ENCODE peak calls at places on chromosomes 4 and X, in six cellular contexts. K, U, M, E, D and J are unnamed samples.

GRCh38 chr4:144845411-144845810 is 199.5 kb downstream of the HHIP start:
- DNase-seq in E (no peak), K (no peak), D (no peak), M (no peak), U (no peak), J (no peak)

GRCh38 chr4:180164799-180165198 is 2078.4 kb upstream of the TENM3 start:
- DNase-seq in E (no peak), U (no peak), M (peak; percentile 12), D (no peak), K (no peak), J (no peak)

GRCh38 chr4:19298998-19299397 is 952.7 kb upstream of the SLIT2 start:
- DNase-seq in K (no peak), M (no peak), D (no peak), E (no peak), U (no peak), J (no peak)

GRCh38 chr4:16687845-16688244 is 210.6 kb downstream of the LDB2 start:
- DNase-seq in E (no peak), U (no peak), M (no peak), D (no peak), K (no peak), J (no peak)

GRCh38 chr4:6333301-6334202 is 63.9 kb downstream of the WFS1 start:
- DNase-seq in E (peak; percentile 29), D (no peak), U (no peak), K (no peak), M (no peak), J (no peak)

GRCh38 chrX:112341598-112341997 is 259.0 kb upstream of the TRPC5 start:
- DNase-seq in K (no peak), E (no peak), U (no peak), D (no peak), M (no peak), J (no peak)

GRCh38 chrX:97828454-97828853 is 944.7 kb downstream of the RPA4 start:
- DNase-seq in U (no peak), D (no peak), E (no peak), K (no peak), M (no peak), J (no peak)

GRCh38 chr4:155568641-155569040 is 98.0 kb upstream of the GUCY1A1 start:
- DNase-seq in M (no peak), D (no peak), U (no peak), K (no peak), E (no peak), J (no peak)

GRCh38 chrX:19864736-19865135 is 22.7 kb downstream of the SH3KBP1 start:
- DNase-seq in K (no peak), M (no peak), U (no peak), D (no peak), E (no peak), J (no peak)

GRCh38 chr4:175070444-175070843 is 152.3 kb downstream of the ADAM29 start:
- DNase-seq in D (no peak), U (no peak), E (no peak), K (no peak), M (no peak), J (no peak)

GRCh38 chr4:110636677-110637407 is 14.0 kb upstream of the PITX2 start:
- DNase-seq in K (no peak), E (peak; percentile 46), M (no peak), U (peak; percentile 71), D (no peak), J (peak; percentile 44)

GRCh38 chrX:124028177-124028576 is 66.7 kb downstream of the STAG2 start:
- DNase-seq in K (no peak), U (no peak), D (no peak), E (no peak), M (no peak), J (no peak)

GRCh38 chrX:114611018-114611619 is 27.2 kb downstream of the HTR2C start:
- DNase-seq in M (peak; percentile 18), K (peak; percentile 31), U (no peak), E (no peak), D (no peak), J (peak; percentile 14)

GRCh38 chr4:182619659-182620058 is 297.5 kb downstream of the DCTD start:
- DNase-seq in K (no peak), D (no peak), U (no peak), E (no peak), M (no peak), J (no peak)

GRCh38 chr4:185559913-185560281 is 24.6 kb upstream of the PDLIM3 start:
- DNase-seq in D (no peak), K (peak; percentile 59), M (peak; percentile 5), E (no peak), U (no peak), J (no peak)

GRCh38 chr4:147108409-147108808 is 162.7 kb upstream of the TTC29 start:
- DNase-seq in U (no peak), E (no peak), K (no peak), M (no peak), D (no peak), J (no peak)

GRCh38 chr4:80101768-80102116 is 28.7 kb upstream of the ANTXR2 start:
- DNase-seq in U (no peak), K (no peak), E (no peak), M (no peak), D (no peak), J (no peak)

GRCh38 chr4:18859468-18859867 is 837.9 kb upstream of the LCORL start:
- DNase-seq in M (no peak), E (no peak), K (no peak), U (no peak), D (no peak), J (no peak)

GRCh38 chr4:150875367-150875766 is 139.7 kb downstream of the LRBA start:
- DNase-seq in U (no peak), K (no peak), M (no peak), E (no peak), D (no peak), J (no peak)

GRCh38 chr4:110055014-110055768 is 142.5 kb downstream of the EGF start:
- DNase-seq in E (no peak), U (no peak), M (no peak), D (no peak), K (no peak), J (no peak)

GRCh38 chr4:184983660-184984356 is 34.5 kb upstream of the HELT start:
- DNase-seq in K (peak; percentile 48), M (no peak), U (no peak), D (peak; percentile 77), E (peak; percentile 81), J (peak; percentile 69)

GRCh38 chrX:154396948-154397887 is 959 bp upstream of the RPL10 start:
- DNase-seq in E (peak; percentile 79), U (no peak), D (peak; percentile 89), M (no peak), K (peak; percentile 78), J (peak; percentile 64)

GRCh38 chr4:183898456-183898855 is 6.7 kb upstream of the STOX2 start:
- DNase-seq in U (no peak), E (no peak), M (no peak), D (no peak), K (no peak), J (no peak)

GRCh38 chrX:136711147-136711546 is 63.2 kb downstream of the CD40LG start:
- DNase-seq in E (peak; percentile 22), U (no peak), D (no peak), K (peak; percentile 45), M (no peak), J (peak; percentile 24)

GRCh38 chrX:111071542-111072277 is 24.3 kb upstream of the PAK3 start:
- DNase-seq in M (no peak), K (no peak), E (no peak), U (no peak), D (no peak), J (no peak)

GRCh38 chr4:19831644-19832285 is 419.9 kb upstream of the SLIT2 start:
- DNase-seq in U (no peak), M (no peak), E (no peak), K (no peak), D (no peak), J (no peak)

GRCh38 chr4:140113653-140114052 is 40.3 kb downstream of the MAML3 start:
- DNase-seq in U (no peak), E (no peak), K (no peak), M (no peak), D (no peak), J (no peak)

GRCh38 chrX:34338046-34338445 is 205.9 kb upstream of the FAM47A start:
- DNase-seq in D (no peak), U (no peak), M (no peak), K (no peak), E (no peak), J (no peak)

GRCh38 chr4:152015597-152016324 is 255.0 kb upstream of the GATB start:
- DNase-seq in K (no peak), E (no peak), U (no peak), M (no peak), D (no peak), J (no peak)
- TF ChIP-seq CTCF in K (no peak), E (no peak), U (no peak), M (no peak), D (no peak), J (no peak)

DNA sequence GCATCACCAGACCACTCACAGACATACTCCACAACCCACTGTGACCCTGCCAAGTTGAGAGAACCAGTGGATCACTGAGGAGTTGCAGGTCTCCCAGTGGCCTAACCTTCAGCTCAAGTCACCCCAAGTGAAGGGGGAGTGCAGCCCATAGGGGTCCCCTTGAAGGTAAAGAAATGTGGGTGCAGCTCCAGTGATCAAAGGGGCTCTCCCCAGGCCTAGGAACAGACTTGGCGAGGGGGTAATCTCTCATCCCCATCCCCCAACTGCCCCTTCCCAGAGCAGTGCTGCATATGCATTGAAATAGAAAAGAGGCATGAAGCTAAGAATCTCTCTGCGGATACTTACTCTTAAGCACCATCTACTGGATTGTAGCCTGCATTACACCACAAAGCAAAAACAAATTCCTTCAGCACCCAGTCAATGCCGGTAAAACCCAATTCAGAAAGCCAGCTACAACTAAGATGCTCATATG is 27.0 kb downstream of the MAGEE1 start:
- DNase-seq in U (no peak), M (no peak), K (peak; percentile 5), D (no peak), E (no peak), J (peak; percentile 7)
- TF ChIP-seq CTCF in U (no peak), M (peak; percentile 57), K (no peak), D (no peak), E (peak; percentile 44), J (peak; percentile 34)

GRCh38 chrX:69031181-69031580 is 134.1 kb downstream of the PJA1 start:
- DNase-seq in K (peak; percentile 3), D (no peak), E (no peak), M (no peak), U (peak; percentile 43), J (no peak)
- TF ChIP-seq CTCF in K (no peak), D (no peak), E (no peak), M (peak; percentile 33), U (no peak), J (no peak)

DNA sequence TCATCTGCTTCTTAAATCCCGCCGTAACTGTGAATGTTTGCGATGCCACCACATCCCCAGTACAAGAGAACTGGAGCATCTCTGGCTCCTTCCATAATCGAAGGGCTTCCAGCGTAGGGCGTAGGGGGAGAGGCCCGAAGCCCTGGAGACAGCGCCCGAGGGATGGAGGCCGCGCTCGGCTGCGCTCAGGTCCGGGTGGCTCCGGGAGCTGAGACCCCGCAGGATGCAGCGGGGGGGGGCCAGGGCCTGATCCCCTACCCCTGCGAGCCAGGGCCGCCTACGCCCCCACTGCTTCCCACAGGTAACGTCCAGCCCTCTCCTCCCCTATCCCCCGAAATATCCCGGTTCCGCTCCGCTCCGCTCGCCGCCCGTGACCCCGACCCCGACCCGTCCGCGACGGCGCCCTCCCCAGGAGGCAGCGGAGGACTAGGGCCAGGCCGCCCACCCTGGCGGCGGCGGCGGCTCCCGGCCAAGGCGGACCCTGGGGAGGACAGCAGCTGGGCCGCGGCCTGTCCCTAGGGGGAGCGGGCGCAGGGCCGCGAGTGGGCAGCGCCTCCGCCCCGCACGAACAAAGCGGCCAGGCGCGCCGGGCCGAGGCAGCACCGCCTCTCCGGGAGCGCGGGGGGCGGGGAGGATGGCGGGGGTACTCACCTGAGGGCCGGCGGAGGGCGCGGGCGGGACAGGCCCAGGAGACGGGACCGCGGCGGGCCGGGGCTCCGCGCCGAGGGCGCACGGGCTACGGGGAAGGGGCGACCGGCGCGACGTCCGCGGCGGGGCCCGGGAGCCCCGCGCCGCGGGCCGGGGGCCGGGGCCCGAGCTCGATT is 720 bp downstream of the WDFY3 start:
- DNase-seq in K (peak; percentile 44), E (peak; percentile 80), M (no peak), U (peak; percentile 74), D (peak; percentile 61), J (peak; percentile 76)
- TF ChIP-seq CTCF in K (peak; percentile 18), E (no peak), M (no peak), U (no peak), D (no peak), J (peak; percentile 16)